ENCODE peak calls at places on chromosomes 11 and 22, in five cellular contexts. One of them, this sample, is unnamed.

GRCh38 chr22:29947410-29948387 is 64.7 kb downstream of the MTMR3 start:
- DNase-seq in K562: no peak
- DNase-seq in GM12878: no peak
- DNase-seq in SK-N-SH: peak; percentile 12
- DNase-seq in H1: no peak
- DNase-seq in this sample: no peak

GRCh38 chr11:41950470-41951143 is 491.2 kb upstream of the LRRC4C start:
- DNase-seq in K562: no peak
- DNase-seq in GM12878: no peak
- DNase-seq in SK-N-SH: no peak
- DNase-seq in H1: no peak
- DNase-seq in this sample: no peak

GRCh38 chr11:27084407-27084985 is 43.9 kb downstream of the BBOX1 start:
- DNase-seq in K562: no peak
- DNase-seq in GM12878: no peak
- DNase-seq in SK-N-SH: no peak
- DNase-seq in H1: peak; percentile 5
- DNase-seq in this sample: no peak

GRCh38 chr11:95500466-95500865 is 269.5 kb upstream of the SESN3 start:
- DNase-seq in K562: no peak
- DNase-seq in GM12878: no peak
- DNase-seq in SK-N-SH: no peak
- DNase-seq in H1: no peak
- DNase-seq in this sample: no peak

GRCh38 chr11:69840371-69841169 is 21.4 kb upstream of the FGF3 start:
- DNase-seq in K562: no peak
- DNase-seq in GM12878: no peak
- DNase-seq in SK-N-SH: no peak
- DNase-seq in H1: no peak
- DNase-seq in this sample: no peak

GRCh38 chr11:68763926-68764657 is 12.8 kb upstream of the TESMIN start:
- DNase-seq in K562: no peak
- DNase-seq in GM12878: no peak
- DNase-seq in SK-N-SH: peak; percentile 67
- DNase-seq in H1: no peak
- DNase-seq in this sample: no peak

GRCh38 chr11:72600557-72600956 is 73.7 kb downstream of the PDE2A start:
- DNase-seq in K562: no peak
- DNase-seq in GM12878: no peak
- DNase-seq in SK-N-SH: no peak
- DNase-seq in H1: no peak
- DNase-seq in this sample: no peak

GRCh38 chr22:49619301-49619700 is 208.4 kb downstream of the BRD1 start:
- DNase-seq in K562: no peak
- DNase-seq in GM12878: no peak
- DNase-seq in SK-N-SH: no peak
- DNase-seq in H1: no peak
- DNase-seq in this sample: no peak

GRCh38 chr22:44025171-44026065 is 1.3 kb downstream of the PARVB start:
- DNase-seq in K562: peak; percentile 72
- DNase-seq in GM12878: peak; percentile 96
- DNase-seq in SK-N-SH: no peak
- DNase-seq in H1: no peak
- DNase-seq in this sample: peak; percentile 72

GRCh38 chr22:36022162-36022561 is 6.5 kb downstream of the RBFOX2 start:
- DNase-seq in K562: no peak
- DNase-seq in GM12878: no peak
- DNase-seq in SK-N-SH: no peak
- DNase-seq in H1: no peak
- DNase-seq in this sample: no peak

GRCh38 chr22:38792833-38793232 is 1.1 kb downstream of the DNAL4 start:
- DNase-seq in K562: peak; percentile 29
- DNase-seq in GM12878: no peak
- DNase-seq in SK-N-SH: no peak
- DNase-seq in H1: no peak
- DNase-seq in this sample: no peak

GRCh38 chr11:71425409-71425808 is 22.8 kb downstream of the DHCR7 start:
- DNase-seq in K562: no peak
- DNase-seq in GM12878: no peak
- DNase-seq in SK-N-SH: no peak
- DNase-seq in H1: no peak
- DNase-seq in this sample: no peak

DNA sequence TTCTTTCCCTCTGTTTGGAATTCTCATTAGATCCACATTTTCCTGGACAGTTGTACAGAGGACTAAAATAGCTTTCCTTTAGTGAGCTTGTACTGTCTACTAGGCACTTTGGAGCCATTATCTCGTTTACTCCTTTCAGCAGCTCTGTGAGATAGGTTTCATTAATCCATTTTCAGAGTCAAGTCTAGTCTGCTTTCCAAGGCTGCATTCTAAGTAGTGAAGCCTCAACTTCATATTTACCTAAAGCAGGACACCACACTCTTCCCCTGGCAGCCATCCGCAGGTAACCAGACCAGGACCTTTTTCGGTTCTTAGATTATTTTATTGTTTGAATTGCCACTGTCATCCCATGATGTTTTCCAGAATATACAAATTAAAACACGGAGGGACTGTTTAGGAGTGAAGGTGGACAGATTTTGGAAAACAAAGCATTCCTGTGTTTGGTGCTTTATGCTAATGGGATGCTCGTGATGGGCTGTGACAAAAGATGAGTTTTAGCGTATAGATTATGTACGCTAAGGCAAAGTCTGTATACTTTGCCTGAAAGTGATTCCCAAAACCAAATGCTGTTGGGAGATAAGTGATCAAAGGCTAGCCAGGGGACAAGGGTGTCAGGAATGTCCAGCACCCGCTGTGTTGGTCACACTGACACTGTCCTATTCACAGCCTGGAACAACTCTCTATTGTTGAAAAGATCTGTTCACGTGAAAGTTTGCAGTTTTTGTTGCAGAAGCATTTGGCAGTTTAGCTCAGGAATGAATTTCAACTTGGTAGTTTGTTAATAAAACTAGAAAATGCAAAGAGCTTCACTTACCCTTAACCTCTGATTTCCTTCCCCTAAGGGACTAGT is 1.3 kb downstream of the JAM3 start:
- DNase-seq in K562: no peak
- DNase-seq in GM12878: no peak
- DNase-seq in SK-N-SH: no peak
- DNase-seq in H1: no peak
- DNase-seq in this sample: no peak
- H3K4me3 ChIP-seq in K562: no peak overlapping the region
- H3K4me3 ChIP-seq in GM12878: no peak overlapping the region
- H3K4me3 ChIP-seq in SK-N-SH: peak overlapping the region; percentile 89
- H3K4me3 ChIP-seq in H1: peak overlapping the region; percentile 74
- H3K4me3 ChIP-seq in this sample: no peak overlapping the region

DNA sequence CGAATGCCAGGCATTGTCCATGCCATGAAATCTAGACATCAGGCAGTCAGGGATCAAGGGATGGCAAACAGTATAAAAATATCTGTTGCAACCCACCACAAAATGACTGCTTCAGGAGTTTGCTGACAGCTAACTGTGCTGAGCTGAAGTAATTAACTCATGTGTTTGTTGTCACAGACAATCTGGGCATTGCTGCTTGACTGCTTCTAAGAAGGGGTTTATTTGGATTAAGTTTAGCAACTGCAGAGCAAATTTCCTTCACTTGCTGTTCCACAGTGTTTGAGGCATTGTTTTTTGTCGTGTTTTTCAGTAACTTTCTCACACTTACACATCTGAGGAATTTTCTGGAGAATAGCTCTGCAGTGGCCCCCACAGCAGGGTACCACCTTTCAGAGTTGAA is 30.4 kb downstream of the BSX start:
- DNase-seq in K562: no peak
- DNase-seq in GM12878: no peak
- DNase-seq in SK-N-SH: no peak
- DNase-seq in H1: no peak
- DNase-seq in this sample: no peak
- TF ChIP-seq GABPA in K562: no peak
- TF ChIP-seq GABPA in GM12878: no peak
- TF ChIP-seq GABPA in SK-N-SH: no peak
- TF ChIP-seq GABPA in H1: no peak
- TF ChIP-seq GABPA in this sample: no peak

GRCh38 chr11:47408598-47409439 is 429 bp downstream of the SLC39A13 start:
- DNase-seq in K562: no peak
- DNase-seq in GM12878: no peak
- DNase-seq in SK-N-SH: peak; percentile 81
- DNase-seq in H1: no peak
- DNase-seq in this sample: no peak

GRCh38 chr11:47406896-47407745 is 1.3 kb upstream of the SLC39A13 start:
- DNase-seq in K562: peak; percentile 37
- DNase-seq in GM12878: no peak
- DNase-seq in SK-N-SH: no peak
- DNase-seq in H1: no peak
- DNase-seq in this sample: peak; percentile 34

GRCh38 chr11:47409440-47410403 is 1.3 kb downstream of the SLC39A13 start:
- DNase-seq in K562: no peak
- DNase-seq in GM12878: no peak
- DNase-seq in SK-N-SH: peak; percentile 43
- DNase-seq in H1: no peak
- DNase-seq in this sample: no peak

GRCh38 chr11:47410404-47411264 is 2.2 kb downstream of the SLC39A13 start:
- DNase-seq in K562: no peak
- DNase-seq in GM12878: no peak
- DNase-seq in SK-N-SH: no peak
- DNase-seq in H1: no peak
- DNase-seq in this sample: no peak

DNA sequence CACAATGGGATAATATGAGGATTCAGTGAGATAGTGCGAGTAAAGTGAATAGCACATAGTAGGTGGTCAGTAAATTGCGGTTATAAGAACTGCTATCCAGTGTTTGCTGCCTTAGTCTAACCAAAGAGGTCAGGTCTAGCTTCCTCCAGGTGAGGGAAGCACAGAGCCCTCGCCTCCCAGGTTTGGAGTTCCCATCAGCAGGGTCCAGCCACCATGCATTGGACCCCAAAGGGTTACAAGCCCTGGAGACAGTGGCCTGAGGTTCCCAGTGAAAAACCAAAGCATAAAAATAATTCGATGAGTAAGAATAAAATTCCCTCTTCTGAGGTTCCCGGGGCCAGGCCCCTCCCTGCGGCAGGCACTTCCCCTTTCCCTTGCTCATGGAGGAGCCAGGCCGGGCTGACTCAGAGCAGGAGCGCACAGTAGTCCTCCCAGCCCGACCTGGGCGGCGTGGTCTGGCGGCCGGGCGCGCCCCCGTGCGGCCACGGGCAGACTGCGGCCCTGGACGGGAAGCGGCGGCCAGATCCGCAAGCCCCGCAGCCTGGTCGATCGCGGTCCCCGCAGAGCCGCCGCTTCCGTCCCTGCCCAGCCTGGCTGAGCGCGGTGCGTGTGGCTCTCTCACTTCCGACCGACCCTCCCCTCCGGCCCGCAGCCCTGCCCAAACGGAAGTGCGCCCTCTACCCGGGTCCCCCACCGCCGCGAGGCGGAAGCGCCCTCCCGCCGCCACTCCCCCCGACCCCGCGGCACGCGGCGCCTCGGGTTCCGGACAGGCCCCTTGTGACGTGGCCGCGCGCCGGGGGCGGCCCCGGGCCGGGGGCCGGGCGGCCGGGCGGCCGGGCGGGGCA is at the start of gene SLC39A13:
- DNase-seq in K562: peak; percentile 95
- DNase-seq in GM12878: peak; percentile 79
- DNase-seq in SK-N-SH: peak; percentile 99
- DNase-seq in H1: peak; percentile 81
- DNase-seq in this sample: peak; percentile 96
- TF ChIP-seq CTCF in K562: peak; percentile 94
- TF ChIP-seq CTCF in GM12878: peak; percentile 79
- TF ChIP-seq CTCF in SK-N-SH: peak; percentile 80
- TF ChIP-seq CTCF in H1: peak; percentile 86
- TF ChIP-seq CTCF in this sample: peak; percentile 42

GRCh38 chr11:128686745-128687177 is 7.1 kb upstream of the FLI1 start:
- DNase-seq in K562: no peak
- DNase-seq in GM12878: no peak
- DNase-seq in SK-N-SH: peak; percentile 71
- DNase-seq in H1: no peak
- DNase-seq in this sample: peak; percentile 38
- H3K4me3 ChIP-seq in K562: no peak overlapping the region
- H3K4me3 ChIP-seq in GM12878: peak overlapping the region; percentile 35
- H3K4me3 ChIP-seq in SK-N-SH: peak overlapping the region; percentile 42
- H3K4me3 ChIP-seq in H1: peak overlapping the region; percentile 46
- H3K4me3 ChIP-seq in this sample: peak overlapping the region; percentile 14

GRCh38 chr11:19955660-19956059 is 204.6 kb downstream of the DBX1 start:
- DNase-seq in K562: no peak
- DNase-seq in GM12878: no peak
- DNase-seq in SK-N-SH: peak; percentile 55
- DNase-seq in H1: no peak
- DNase-seq in this sample: no peak

GRCh38 chr11:19954899-19955298 is 205.4 kb downstream of the DBX1 start:
- DNase-seq in K562: no peak
- DNase-seq in GM12878: no peak
- DNase-seq in SK-N-SH: no peak
- DNase-seq in H1: no peak
- DNase-seq in this sample: no peak

GRCh38 chr11:19952101-19952605 is 208.1 kb downstream of the DBX1 start:
- DNase-seq in K562: no peak
- DNase-seq in GM12878: no peak
- DNase-seq in SK-N-SH: peak; percentile 56
- DNase-seq in H1: no peak
- DNase-seq in this sample: no peak

GRCh38 chr11:19953342-19953741 is 206.9 kb downstream of the DBX1 start:
- DNase-seq in K562: no peak
- DNase-seq in GM12878: no peak
- DNase-seq in SK-N-SH: no peak
- DNase-seq in H1: peak; percentile 79
- DNase-seq in this sample: no peak

GRCh38 chr11:19953909-19954308 is 206.4 kb downstream of the DBX1 start:
- DNase-seq in K562: peak; percentile 56
- DNase-seq in GM12878: no peak
- DNase-seq in SK-N-SH: no peak
- DNase-seq in H1: no peak
- DNase-seq in this sample: no peak
- TF ChIP-seq GABPA in K562: no peak
- TF ChIP-seq GABPA in GM12878: no peak
- TF ChIP-seq GABPA in SK-N-SH: no peak
- TF ChIP-seq GABPA in H1: no peak
- TF ChIP-seq GABPA in this sample: no peak

GRCh38 chr11:104159356-104159755 is 4.6 kb downstream of the PDGFD start:
- DNase-seq in K562: no peak
- DNase-seq in GM12878: no peak
- DNase-seq in SK-N-SH: no peak
- DNase-seq in H1: no peak
- DNase-seq in this sample: no peak

GRCh38 chr11:104163100-104164027 is 583 bp downstream of the PDGFD start:
- DNase-seq in K562: no peak
- DNase-seq in GM12878: no peak
- DNase-seq in SK-N-SH: peak; percentile 25
- DNase-seq in H1: no peak
- DNase-seq in this sample: peak; percentile 9

GRCh38 chr11:104165014-104165413 is 1.1 kb upstream of the PDGFD start:
- DNase-seq in K562: no peak
- DNase-seq in GM12878: no peak
- DNase-seq in SK-N-SH: no peak
- DNase-seq in H1: no peak
- DNase-seq in this sample: no peak

GRCh38 chr11:104161751-104162450 is 2.0 kb downstream of the PDGFD start:
- DNase-seq in K562: no peak
- DNase-seq in GM12878: no peak
- DNase-seq in SK-N-SH: no peak
- DNase-seq in H1: no peak
- DNase-seq in this sample: no peak

GRCh38 chr11:104164028-104164520 is at the start of gene PDGFD:
- DNase-seq in K562: peak; percentile 6
- DNase-seq in GM12878: no peak
- DNase-seq in SK-N-SH: peak; percentile 86
- DNase-seq in H1: peak; percentile 76
- DNase-seq in this sample: no peak
- TF ChIP-seq CTCF in K562: no peak
- TF ChIP-seq CTCF in GM12878: no peak
- TF ChIP-seq CTCF in SK-N-SH: peak; percentile 53
- TF ChIP-seq CTCF in H1: peak; percentile 53
- TF ChIP-seq CTCF in this sample: no peak